ENCODE peak calls at places on chromosomes 2 and 18, in five cellular contexts. One of them, this sample, is unnamed.

GRCh38 chr2:60533114-60534033 is 20.1 kb downstream of the BCL11A start:
- DNase-seq in activated naive CD4-positive, alpha-beta T cell treated with anti-CD3 and anti-CD28 coated beads for 36 hours: no peak
- DNase-seq in SHP77 treated with DMSO at 0.1 percent for 48 hours: no peak
- DNase-seq in occipital lobe: no peak
- DNase-seq in NCI-H2171: no peak
- DNase-seq in this sample: no peak

GRCh38 chr2:70553334-70553583 is 367 bp downstream of the TGFA start:
- DNase-seq in occipital lobe: peak
- DNase-seq in activated naive CD4-positive, alpha-beta T cell treated with anti-CD3 and anti-CD28 coated beads for 36 hours: peak
- DNase-seq in SHP77 treated with DMSO at 0.1 percent for 48 hours: no peak
- DNase-seq in NCI-H2171: peak
- DNase-seq in this sample: no peak

GRCh38 chr18:74526478-74526877 is 7.8 kb upstream of the CNDP1 start:
- DNase-seq in SHP77 treated with DMSO at 0.1 percent for 48 hours: no peak
- DNase-seq in NCI-H2171: no peak
- DNase-seq in occipital lobe: no peak
- DNase-seq in activated naive CD4-positive, alpha-beta T cell treated with anti-CD3 and anti-CD28 coated beads for 36 hours: no peak
- DNase-seq in this sample: no peak

GRCh38 chr2:57549642-57550102 is 496.9 kb upstream of the VRK2 start:
- DNase-seq in activated naive CD4-positive, alpha-beta T cell treated with anti-CD3 and anti-CD28 coated beads for 36 hours: peak
- DNase-seq in occipital lobe: no peak
- DNase-seq in SHP77 treated with DMSO at 0.1 percent for 48 hours: peak
- DNase-seq in NCI-H2171: no peak
- DNase-seq in this sample: no peak

GRCh38 chr2:158395166-158395565 is 61.4 kb downstream of the CCDC148 start:
- DNase-seq in occipital lobe: no peak
- DNase-seq in SHP77 treated with DMSO at 0.1 percent for 48 hours: no peak
- DNase-seq in NCI-H2171: no peak
- DNase-seq in activated naive CD4-positive, alpha-beta T cell treated with anti-CD3 and anti-CD28 coated beads for 36 hours: no peak
- DNase-seq in this sample: no peak

GRCh38 chr2:61785583-61785982 is 68.3 kb downstream of the FAM161A start:
- DNase-seq in activated naive CD4-positive, alpha-beta T cell treated with anti-CD3 and anti-CD28 coated beads for 36 hours: no peak
- DNase-seq in occipital lobe: no peak
- DNase-seq in SHP77 treated with DMSO at 0.1 percent for 48 hours: no peak
- DNase-seq in NCI-H2171: no peak
- DNase-seq in this sample: no peak

GRCh38 chr2:42928692-42929576 is 136.6 kb upstream of the HAAO start:
- DNase-seq in activated naive CD4-positive, alpha-beta T cell treated with anti-CD3 and anti-CD28 coated beads for 36 hours: peak
- DNase-seq in occipital lobe: no peak
- DNase-seq in NCI-H2171: no peak
- DNase-seq in SHP77 treated with DMSO at 0.1 percent for 48 hours: peak
- DNase-seq in this sample: peak

GRCh38 chr2:46805401-46805951 is 110.1 kb downstream of the MCFD2 start:
- DNase-seq in NCI-H2171: no peak
- DNase-seq in SHP77 treated with DMSO at 0.1 percent for 48 hours: no peak
- DNase-seq in activated naive CD4-positive, alpha-beta T cell treated with anti-CD3 and anti-CD28 coated beads for 36 hours: no peak
- DNase-seq in occipital lobe: no peak
- DNase-seq in this sample: no peak

GRCh38 chr18:62037012-62037742 is 144.4 kb upstream of the RNF152 start:
- DNase-seq in NCI-H2171: no peak
- DNase-seq in occipital lobe: no peak
- DNase-seq in activated naive CD4-positive, alpha-beta T cell treated with anti-CD3 and anti-CD28 coated beads for 36 hours: no peak
- DNase-seq in SHP77 treated with DMSO at 0.1 percent for 48 hours: no peak
- DNase-seq in this sample: peak

GRCh38 chr2:182452456-182452990 is 25.7 kb upstream of the PDE1A start:
- DNase-seq in occipital lobe: no peak
- DNase-seq in activated naive CD4-positive, alpha-beta T cell treated with anti-CD3 and anti-CD28 coated beads for 36 hours: no peak
- DNase-seq in SHP77 treated with DMSO at 0.1 percent for 48 hours: no peak
- DNase-seq in NCI-H2171: no peak
- DNase-seq in this sample: no peak

GRCh38 chr2:86439879-86440630 is 1.1 kb upstream of the KDM3A start:
- DNase-seq in activated naive CD4-positive, alpha-beta T cell treated with anti-CD3 and anti-CD28 coated beads for 36 hours: no peak
- DNase-seq in occipital lobe: no peak
- DNase-seq in SHP77 treated with DMSO at 0.1 percent for 48 hours: no peak
- DNase-seq in NCI-H2171: no peak
- DNase-seq in this sample: peak

GRCh38 chr2:46502291-46502690 is 22.9 kb downstream of the TMEM247 start:
- DNase-seq in activated naive CD4-positive, alpha-beta T cell treated with anti-CD3 and anti-CD28 coated beads for 36 hours: no peak
- DNase-seq in SHP77 treated with DMSO at 0.1 percent for 48 hours: no peak
- DNase-seq in occipital lobe: no peak
- DNase-seq in NCI-H2171: no peak
- DNase-seq in this sample: no peak

GRCh38 chr18:60446821-60447220 is 74.2 kb upstream of the MC4R start:
- DNase-seq in activated naive CD4-positive, alpha-beta T cell treated with anti-CD3 and anti-CD28 coated beads for 36 hours: no peak
- DNase-seq in occipital lobe: no peak
- DNase-seq in NCI-H2171: peak
- DNase-seq in SHP77 treated with DMSO at 0.1 percent for 48 hours: peak
- DNase-seq in this sample: peak

This sample was measured in fibroblast of the aortic adventitia.